ENCODE peak calls at places on chromosome 13, in four cellular contexts. B is HepG2, H is K562, I is GM12878. Z is an unnamed sample.

GRCh38 chr13:23786607-23787006 is 102.6 kb downstream of the MIPEP start:
- DNase-seq in B (no peak), H (no peak), I (no peak), Z (no peak)

GRCh38 chr13:43686557-43686956 is 100.2 kb downstream of the ENOX1 start:
- DNase-seq in B (peak; percentile 2), H (no peak), I (no peak), Z (peak; percentile 5)

GRCh38 chr13:106520205-106521004 is 15.1 kb downstream of the EFNB2 start:
- DNase-seq in B (no peak), H (no peak), I (no peak), Z (peak; percentile 2)

GRCh38 chr13:27970382-27971235 is 1.5 kb upstream of the CDX2 start:
- DNase-seq in B (no peak), H (no peak), I (no peak), Z (no peak)

GRCh38 chr13:27043013-27043412 is 128.6 kb downstream of the USP12 start:
- DNase-seq in B (peak; percentile 24), H (no peak), I (no peak), Z (peak; percentile 81)

GRCh38 chr13:20826810-20827560 is 53.2 kb upstream of the EEF1AKMT1 start:
- DNase-seq in B (no peak), H (no peak), I (no peak), Z (no peak)

GRCh38 chr13:109700176-109700575 is 86.2 kb downstream of the IRS2 start:
- DNase-seq in B (no peak), H (peak; percentile 75), I (no peak), Z (peak; percentile 63)

GRCh38 chr13:88031980-88032562 is 360.9 kb downstream of the SLITRK5 start:
- DNase-seq in B (no peak), H (no peak), I (no peak), Z (no peak)

GRCh38 chr13:102825921-102826706 is 19.7 kb upstream of the ERCC5 start:
- DNase-seq in B (no peak), H (no peak), I (no peak), Z (no peak)

DNA sequence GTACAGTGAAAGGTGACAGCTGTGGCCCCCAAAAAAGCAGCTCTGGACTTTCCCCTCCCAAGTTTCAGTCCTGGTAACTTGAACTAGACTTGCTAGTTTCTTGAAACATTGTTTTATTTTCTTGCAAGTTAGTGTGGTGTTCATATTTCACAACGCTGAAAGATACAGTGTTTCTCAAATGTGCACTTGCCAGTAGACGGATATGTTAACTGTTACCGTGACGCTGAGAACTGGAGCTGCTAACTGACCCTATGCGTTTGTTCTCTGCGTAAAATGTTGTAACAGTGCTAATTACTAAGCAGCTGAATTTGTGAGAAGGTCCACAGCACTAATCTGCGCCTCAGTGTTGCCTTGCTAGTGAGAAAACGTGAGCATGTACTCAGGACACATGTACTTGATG is 79.6 kb downstream of the GGACT start:
- DNase-seq in B (no peak), H (no peak), I (no peak), Z (no peak)
- TF ChIP-seq BHLHE40 in B (no peak), H (no peak), I (no peak), Z (no peak)

GRCh38 chr13:44918323-44919102 is 70.8 kb downstream of the NUFIP1 start:
- DNase-seq in B (peak; percentile 88), H (peak; percentile 73), I (no peak), Z (no peak)

GRCh38 chr13:44919103-44919804 is 70.0 kb downstream of the NUFIP1 start:
- DNase-seq in B (no peak), H (no peak), I (no peak), Z (no peak)

GRCh38 chr13:44920013-44920412 is 69.3 kb downstream of the NUFIP1 start:
- DNase-seq in B (no peak), H (no peak), I (no peak), Z (no peak)

GRCh38 chr13:44921478-44921877 is 67.8 kb downstream of the NUFIP1 start:
- DNase-seq in B (peak; percentile 72), H (no peak), I (no peak), Z (no peak)

DNA sequence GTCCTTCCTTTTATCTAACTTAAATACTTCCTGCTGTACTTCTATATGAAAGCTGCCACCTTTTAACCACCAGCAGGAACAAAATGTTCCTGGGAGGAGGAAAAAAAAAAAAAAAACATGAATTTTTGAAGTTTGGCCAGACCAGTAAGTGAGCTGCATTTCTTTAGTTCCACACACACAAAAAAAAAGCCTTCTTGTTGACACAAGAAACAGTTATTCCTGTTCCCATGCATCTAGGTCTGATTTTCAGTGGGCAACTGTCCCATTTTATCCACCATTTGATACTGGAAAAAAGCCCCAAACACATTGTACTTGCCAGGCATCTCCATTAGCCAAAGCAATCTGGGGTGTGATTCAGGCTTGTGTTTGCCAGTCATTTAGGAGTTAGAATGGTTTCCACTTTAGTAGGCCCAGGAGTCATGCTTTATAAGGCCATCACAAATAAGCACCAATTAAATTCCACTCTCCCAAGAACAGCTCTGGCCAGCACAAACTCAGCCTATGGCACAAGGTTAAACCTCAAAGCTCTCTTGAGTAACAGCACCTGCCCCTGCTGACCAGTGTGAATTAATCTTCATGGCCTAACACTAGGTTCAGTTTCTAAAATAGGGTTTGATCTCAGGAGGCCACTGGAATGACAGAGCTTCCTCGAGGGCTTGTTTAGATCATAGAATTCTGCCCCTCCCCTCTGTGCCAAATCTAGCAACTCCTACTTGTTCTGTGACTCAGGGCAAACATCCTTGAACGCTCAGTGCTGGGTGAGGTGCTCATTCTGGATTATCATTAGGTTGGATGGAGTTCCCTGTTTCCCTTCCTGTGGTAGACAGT is 67.1 kb downstream of the NUFIP1 start:
- DNase-seq in B (peak; percentile 81), H (no peak), I (no peak), Z (peak; percentile 92)
- TF ChIP-seq CHD2 in B (no peak), H (no peak), I (no peak), Z (no peak)

DNA sequence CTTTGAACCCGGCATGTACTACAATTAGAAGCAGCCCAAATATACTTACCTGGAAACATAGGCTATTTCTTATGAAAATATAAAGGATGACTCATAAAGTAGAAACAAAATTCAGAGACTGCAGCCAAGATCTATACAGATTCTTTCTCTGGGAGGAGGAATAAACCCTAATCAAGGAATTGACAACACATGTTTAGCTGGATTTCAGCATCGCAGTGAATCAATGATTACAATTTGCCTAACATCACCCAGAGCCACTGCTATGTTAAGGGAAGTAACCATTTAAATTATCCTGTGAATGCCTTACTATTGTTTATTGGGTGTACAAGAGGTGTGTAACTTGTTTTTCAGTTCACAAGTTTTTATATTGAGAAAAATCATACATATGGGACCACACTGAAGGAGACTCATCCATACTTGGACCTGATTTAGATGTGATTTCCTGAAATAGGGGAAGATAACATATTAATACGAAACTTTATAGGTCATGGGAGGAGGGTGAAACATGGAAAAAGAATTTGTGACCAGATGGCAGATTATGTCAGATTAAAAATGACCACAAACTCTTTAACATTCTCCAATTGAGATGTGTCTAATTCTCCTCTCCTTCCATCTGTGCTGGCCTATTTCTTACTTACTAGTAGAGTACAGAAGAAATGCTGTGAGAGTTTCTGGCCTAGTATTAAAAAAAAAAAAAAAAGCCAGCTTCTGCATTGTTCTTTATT is 1168.4 kb downstream of the SLITRK1 start:
- DNase-seq in B (no peak), H (no peak), I (no peak), Z (no peak)
- TF ChIP-seq BHLHE40 in B (no peak), H (no peak), I (no peak), Z (no peak)

GRCh38 chr13:51243227-51243626 is 21.0 kb downstream of the FAM124A start:
- DNase-seq in B (no peak), H (no peak), I (no peak), Z (no peak)
- TF ChIP-seq CHD2 in B (no peak), H (no peak), I (no peak), Z (no peak)

DNA sequence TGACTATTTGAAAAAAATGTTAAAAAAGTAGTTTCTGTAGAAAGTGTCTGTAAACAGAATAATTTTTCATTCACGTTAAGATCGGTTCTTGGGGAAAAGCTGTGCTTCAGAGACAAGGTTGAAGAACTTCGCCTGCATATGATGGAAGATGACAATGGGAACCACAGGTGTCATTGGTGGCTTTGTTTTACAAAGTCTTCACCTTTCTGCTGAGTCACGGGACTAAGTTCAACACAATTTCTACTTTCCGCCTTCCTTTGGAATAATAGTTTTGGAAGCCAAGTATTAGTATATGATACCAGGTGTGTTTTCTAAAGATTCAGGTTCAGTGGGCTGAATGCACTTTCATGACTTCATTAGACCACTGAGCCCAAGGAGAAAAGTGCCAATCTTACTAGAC is 155.6 kb upstream of the RNF113B start:
- DNase-seq in B (no peak), H (no peak), I (no peak), Z (no peak)
- TF ChIP-seq BHLHE40 in B (no peak), H (no peak), I (no peak), Z (no peak)

DNA sequence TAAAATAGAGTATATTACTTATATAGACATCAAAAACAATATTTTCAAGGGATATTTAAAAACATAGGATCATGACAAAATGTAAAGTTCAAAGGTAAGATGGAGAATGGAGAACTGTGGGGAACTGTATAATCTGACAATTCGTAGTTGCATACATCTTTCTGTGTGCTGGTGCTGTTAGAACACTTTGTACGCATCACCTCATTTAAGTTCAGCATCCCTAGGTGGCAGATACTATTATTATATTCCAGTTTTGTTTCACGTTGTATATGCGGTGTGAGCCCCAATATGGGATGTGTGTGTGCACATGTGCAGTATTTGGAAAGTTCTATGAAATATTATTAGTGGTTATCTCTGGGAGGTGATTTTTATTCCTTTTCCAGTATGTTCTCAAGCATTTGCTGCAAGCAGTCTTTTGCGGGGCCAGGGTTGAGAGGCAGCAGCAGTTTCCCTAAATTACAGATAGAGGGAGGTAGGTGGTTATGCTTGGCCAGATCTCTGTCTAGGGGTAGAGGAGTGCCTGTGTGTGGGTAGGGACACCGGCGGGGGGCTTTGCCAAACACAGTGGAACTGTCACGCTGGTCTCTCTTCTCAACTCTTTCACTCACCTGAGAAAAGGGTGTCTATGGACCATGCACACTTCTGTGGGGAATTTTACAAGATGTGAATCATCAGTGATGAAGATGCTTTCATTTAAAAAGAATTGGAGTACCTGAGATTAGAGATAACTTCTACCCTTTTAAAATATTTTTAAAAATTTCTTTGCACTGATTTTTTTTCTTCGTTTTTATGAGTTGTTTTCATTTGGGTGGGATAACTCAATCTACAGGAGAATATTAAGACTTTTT is 55.6 kb upstream of the ALOX5AP start:
- DNase-seq in B (peak; percentile 20), H (no peak), I (no peak), Z (peak; percentile 40)
- TF ChIP-seq CHD2 in B (no peak), H (no peak), I (no peak), Z (no peak)